ENCODE peak calls at places on chromosomes 12 and 14, in four cellular contexts. W is mammary epithelial cell, T is fibroblast of mammary gland, Y is endothelial cell of umbilical vein. R is an unnamed sample.
A peak's percentile ranks its signal among the peaks of the same experiment; 100 is the strongest.

GRCh38 chr14:96001866-96002510 is 37.2 kb upstream of the C14orf132 start:
- DNase-seq in W (no peak), Y (no peak), T (no peak), R (no peak)

GRCh38 chr12:52082668-52082987 is 3.1 kb downstream of the SMIM41 start:
- DNase-seq in Y (no peak), W (no peak), T (no peak), R (no peak)

GRCh38 chr12:119949594-119949993 is 39.4 kb upstream of the BICDL1 start:
- DNase-seq in T (no peak), Y (no peak), W (no peak), R (no peak)

GRCh38 chr12:65832217-65832616 is 7.9 kb downstream of the HMGA2 start:
- DNase-seq in Y (no peak), W (no peak), T (no peak), R (no peak)

GRCh38 chr12:118359541-118359915 is 13.2 kb downstream of the TAOK3 start:
- DNase-seq in W (no peak), Y (no peak), T (no peak), R (no peak)

GRCh38 chr14:35875296-35875695 is 49.2 kb downstream of the BRMS1L start:
- DNase-seq in T (peak; percentile 8), Y (no peak), W (no peak), R (peak; percentile 34)

GRCh38 chr12:131894313-131894860 is at the start of gene ULK1:
- DNase-seq in T (peak; percentile 76), Y (peak; percentile 79), W (peak; percentile 79), R (peak; percentile 89)

GRCh38 chr12:90366286-90366685 is 588.7 kb downstream of the CCER1 start:
- DNase-seq in W (no peak), Y (peak; percentile 63), T (peak; percentile 68), R (peak; percentile 80)

GRCh38 chr12:56257491-56258067 is 605 bp downstream of the ANKRD52 start:
- DNase-seq in Y (peak; percentile 45), T (peak; percentile 20), W (peak; percentile 38), R (no peak)

GRCh38 chr14:68239988-68240387 is 420.4 kb downstream of the RAD51B start:
- DNase-seq in W (no peak), Y (peak; percentile 39), T (no peak), R (no peak)

GRCh38 chr14:99815696-99816095 is 22.5 kb downstream of the EML1 start:
- DNase-seq in Y (no peak), T (no peak), W (no peak), R (no peak)

GRCh38 chr14:52730708-52731111 is 744 bp downstream of the STYX start:
- DNase-seq in Y (peak; percentile 61), W (peak; percentile 33), T (peak; percentile 23), R (peak; percentile 21)
- H3K4me3 ChIP-seq in Y (peak overlapping the region; percentile 50), W (peak overlapping the region; percentile 100), T (peak overlapping the region; percentile 93), R (peak overlapping the region; percentile 77)

GRCh38 chr12:46830731-46831334 is 5.0 kb upstream of the SLC38A4 start:
- DNase-seq in T (peak; percentile 11), W (peak; percentile 33), Y (no peak), R (no peak)

GRCh38 chr12:46835785-46836184 is 10.0 kb upstream of the SLC38A4 start:
- DNase-seq in Y (no peak), T (no peak), W (no peak), R (no peak)

GRCh38 chr12:46831335-46832083 is 5.7 kb upstream of the SLC38A4 start:
- DNase-seq in T (no peak), Y (no peak), W (no peak), R (no peak)

DNA sequence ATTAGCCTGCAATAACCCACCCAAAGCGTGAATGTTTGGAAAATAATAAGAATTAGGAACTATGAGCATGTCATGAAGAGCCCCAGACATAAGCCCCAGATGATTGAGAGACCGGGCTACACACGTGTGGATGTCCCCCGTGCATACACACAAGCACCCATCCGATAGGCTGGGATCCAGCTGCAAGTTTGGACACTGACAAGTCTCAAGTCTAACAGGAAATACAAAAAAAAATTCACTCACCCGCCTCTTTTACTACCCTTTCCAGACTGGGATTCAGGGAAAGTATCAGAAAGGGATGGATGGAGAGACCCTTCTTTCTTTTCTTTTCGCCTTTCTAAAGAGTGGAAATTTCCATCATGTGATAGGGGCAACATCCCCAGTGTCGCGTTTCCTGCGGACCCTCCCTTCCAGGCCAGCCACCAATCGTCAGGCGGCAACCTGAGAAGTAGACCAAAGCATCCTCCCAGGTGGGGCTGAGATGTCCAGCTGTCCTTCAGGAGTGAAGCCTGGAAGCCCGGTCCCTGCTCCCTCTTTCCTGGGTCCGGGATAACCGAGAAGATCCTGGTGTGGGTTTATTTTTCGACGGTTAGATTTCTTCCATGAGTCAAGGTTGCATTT is 6.4 kb upstream of the SLC38A4 start:
- DNase-seq in W (no peak), Y (no peak), T (no peak), R (no peak)
- H3K4me3 ChIP-seq in W (no peak overlapping the region), Y (no peak overlapping the region), T (no peak overlapping the region), R (no peak overlapping the region)

GRCh38 chr12:39287409-39287808 is 155.5 kb downstream of the KIF21A start:
- DNase-seq in T (no peak), Y (no peak), W (no peak), R (no peak)

GRCh38 chr12:39292125-39292630 is 150.7 kb downstream of the KIF21A start:
- DNase-seq in Y (no peak), W (no peak), T (no peak), R (no peak)

DNA sequence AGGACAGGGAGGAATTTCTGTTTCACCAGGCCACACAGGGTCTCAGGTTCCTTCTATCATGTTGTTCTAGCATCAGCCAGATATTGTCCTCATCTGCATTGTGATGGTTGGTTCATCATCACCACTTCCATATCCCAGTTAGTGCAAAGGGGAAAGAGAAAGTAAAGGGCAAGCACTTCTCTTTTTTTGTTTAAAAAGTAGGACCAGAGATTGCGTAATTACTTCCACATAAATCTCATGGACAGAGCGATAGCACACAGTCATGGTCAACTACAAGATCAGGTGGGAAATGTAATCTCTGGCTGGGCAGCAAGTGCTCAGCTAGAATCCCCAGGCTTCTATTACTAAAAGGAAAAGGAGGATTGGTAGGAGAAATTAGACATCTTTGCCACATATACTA is 155.1 kb downstream of the KIF21A start:
- DNase-seq in Y (no peak), T (peak; percentile 16), W (no peak), R (no peak)
- H3K4me3 ChIP-seq in Y (no peak overlapping the region), T (no peak overlapping the region), W (no peak overlapping the region), R (no peak overlapping the region)

GRCh38 chr12:105261010-105261409 is 25.0 kb upstream of the APPL2 start:
- DNase-seq in Y (no peak), W (no peak), T (no peak), R (no peak)
- H3K4me3 ChIP-seq in Y (no peak overlapping the region), W (no peak overlapping the region), T (no peak overlapping the region), R (no peak overlapping the region)

GRCh38 chr12:25056486-25057130 is 107.7 kb upstream of the BCAT1 start:
- DNase-seq in T (no peak), Y (no peak), W (peak; percentile 41), R (no peak)

GRCh38 chr12:25056011-25056410 is 107.1 kb upstream of the BCAT1 start:
- DNase-seq in Y (no peak), W (peak; percentile 6), T (no peak), R (no peak)

GRCh38 chr12:25054076-25054782 is 105.3 kb upstream of the BCAT1 start:
- DNase-seq in W (peak; percentile 81), T (no peak), Y (no peak), R (no peak)

GRCh38 chr12:25053021-25053271 is 104.0 kb upstream of the BCAT1 start:
- DNase-seq in Y (no peak), T (no peak), W (no peak), R (no peak)

DNA sequence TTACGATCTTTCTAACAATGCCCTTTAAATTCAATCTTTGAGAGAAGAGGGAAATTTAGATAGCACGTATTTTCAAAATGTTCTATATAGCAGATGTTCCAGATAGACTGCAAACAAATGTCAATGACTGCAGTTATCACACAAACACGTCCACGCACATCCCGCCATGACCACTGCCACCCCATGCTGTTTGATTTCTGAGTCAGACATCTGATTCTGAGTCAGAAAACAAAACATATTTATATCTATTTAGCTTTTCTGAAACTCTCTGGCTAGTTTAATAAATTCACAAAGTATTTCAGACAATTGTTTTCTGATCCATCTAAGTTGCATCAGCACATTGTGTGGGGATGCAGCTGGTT is 105.9 kb upstream of the BCAT1 start:
- DNase-seq in T (no peak), Y (no peak), W (peak; percentile 78), R (no peak)
- H3K4me3 ChIP-seq in T (no peak overlapping the region), Y (no peak overlapping the region), W (no peak overlapping the region), R (no peak overlapping the region)

DNA sequence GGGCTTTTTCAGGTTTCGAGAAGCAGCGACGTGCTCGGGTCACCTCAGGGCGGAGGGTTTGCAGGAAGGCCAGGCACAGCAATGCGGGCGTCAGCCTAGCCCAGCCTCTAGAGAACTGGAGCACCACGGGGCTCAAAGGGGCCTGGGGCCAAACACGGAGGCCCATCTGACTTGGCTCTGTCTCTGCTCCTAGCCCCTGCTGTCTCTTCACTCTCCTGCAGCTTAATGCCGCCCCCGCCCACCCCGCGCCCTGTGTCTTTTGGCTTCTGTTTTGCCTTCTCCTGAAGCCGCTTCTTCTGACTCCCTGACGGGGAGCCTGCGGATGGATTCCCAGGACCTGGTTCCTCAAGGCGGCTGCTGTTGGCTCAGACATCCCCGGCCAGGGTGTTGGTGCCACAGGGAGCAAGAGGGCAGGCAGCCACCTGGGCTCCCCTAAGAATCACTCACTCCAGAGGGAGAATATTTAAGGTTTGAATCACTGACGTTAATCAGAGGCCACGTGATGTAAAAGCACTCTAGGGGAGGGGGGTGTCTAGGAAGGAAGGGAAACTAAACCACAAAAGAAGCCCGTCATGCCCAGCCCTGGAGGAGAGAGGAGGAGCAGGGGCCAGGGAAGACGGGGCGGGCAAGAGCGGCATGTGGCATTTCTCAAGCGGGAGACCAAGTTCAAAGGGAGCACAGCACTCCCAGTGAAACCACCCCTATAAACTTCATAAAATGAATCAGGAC is 36.9 kb upstream of the PRMT8 start:
- DNase-seq in W (peak; percentile 99), Y (no peak), T (peak; percentile 60), R (peak; percentile 2)
- H3K4me3 ChIP-seq in W (no peak overlapping the region), Y (no peak overlapping the region), T (no peak overlapping the region), R (no peak overlapping the region)